ENCODE peak calls at places on chromosomes 13 and 19, in five cellular contexts. P, J, I, H and K are unnamed samples. For H3K9me3, the result is how much of the 10 kb centered on the place peaks cover.

GRCh38 chr13:41470187-41470586 is 12.8 kb downstream of the RGCC start:
- DNase-seq in P (no peak), J (no peak), I (no peak), H (no peak), K (no peak)

GRCh38 chr13:30805603-30806011 is 70.3 kb downstream of the ALOX5AP start:
- DNase-seq in P (no peak), J (peak), I (peak), H (no peak), K (no peak)

GRCh38 chr19:30824809-30825208 is 452.6 kb downstream of the ZNF536 start:
- DNase-seq in P (no peak), J (no peak), I (no peak), H (no peak), K (no peak)

GRCh38 chr13:99803141-99803540 is 168.4 kb downstream of the ZIC5 start:
- DNase-seq in P (no peak), J (no peak), I (no peak), H (no peak), K (no peak)

GRCh38 chr19:9507285-9507684 is 8.9 kb upstream of the ZNF560 start:
- DNase-seq in P (no peak), J (no peak), I (no peak), H (no peak), K (no peak)

GRCh38 chr13:25771208-25771607 is 280.6 kb downstream of the SHISA2 start:
- DNase-seq in P (no peak), J (peak), I (no peak), H (no peak), K (no peak)

GRCh38 chr19:50890422-50891252 is 17.4 kb downstream of the KLK2 start:
- DNase-seq in P (no peak), J (peak), I (peak), H (peak), K (no peak)

GRCh38 chr13:102768914-102769313 is 4.7 kb downstream of the TEX30 start:
- DNase-seq in P (no peak), J (no peak), I (no peak), H (no peak), K (no peak)

GRCh38 chr19:45442927-45443461 is 19.3 kb upstream of the ERCC1 start:
- DNase-seq in P (peak), J (no peak), I (peak), H (peak), K (no peak)

GRCh38 chr19:41810301-41810700 is 13.9 kb downstream of the CEACAM3 start:
- DNase-seq in P (no peak), J (no peak), I (no peak), H (no peak), K (no peak)

GRCh38 chr19:40217027-40217810 is 965 bp downstream of the TTC9B start:
- DNase-seq in P (peak), J (peak), I (no peak), H (peak), K (no peak)

GRCh38 chr19:17680235-17680722 is 7.9 kb downstream of the UNC13A start:
- DNase-seq in P (peak), J (peak), I (peak), H (peak), K (no peak)

GRCh38 chr19:8045872-8046568 is 6.5 kb upstream of the CCL25 start:
- DNase-seq in P (no peak), J (no peak), I (no peak), H (no peak), K (no peak)

GRCh38 chr13:27004389-27004788 is 167.2 kb downstream of the USP12 start:
- DNase-seq in P (no peak), J (no peak), I (peak), H (no peak), K (no peak)

GRCh38 chr19:48196933-48197665 is 26.6 kb downstream of the ZSWIM9 start:
- DNase-seq in P (peak), J (no peak), I (no peak), H (no peak), K (no peak)

GRCh38 chr13:41533676-41534075 is 76.3 kb downstream of the RGCC start:
- DNase-seq in P (no peak), J (no peak), I (no peak), H (peak), K (no peak)

GRCh38 chr19:34962945-34963530 is 991 bp downstream of the ZNF792 start:
- DNase-seq in P (peak), J (peak), I (peak), H (peak), K (no peak)

GRCh38 chr13:90686438-90686837 is 661.0 kb upstream of the MIR17HG start:
- DNase-seq in P (no peak), J (peak), I (peak), H (peak), K (no peak)

GRCh38 chr13:21853779-21854178 is 182.9 kb downstream of the FGF9 start:
- DNase-seq in P (no peak), J (no peak), I (no peak), H (no peak), K (no peak)

GRCh38 chr19:3129112-3129511 is 6.7 kb upstream of the GNA15 start:
- DNase-seq in P (no peak), J (peak), I (peak), H (peak), K (no peak)

GRCh38 chr13:94956407-94957110 is 244.2 kb upstream of the SOX21 start:
- DNase-seq in P (no peak), J (no peak), I (no peak), H (no peak), K (no peak)

GRCh38 chr19:49920624-49921363 is 8.2 kb upstream of the ATF5 start:
- DNase-seq in P (no peak), J (no peak), I (no peak), H (no peak), K (no peak)

GRCh38 chr19:4066682-4067395 is at the start of gene ZBTB7A:
- DNase-seq in P (peak), J (peak), I (peak), H (peak), K (peak)

GRCh38 chr19:18683109-18683954 is at the start of gene CRTC1:
- DNase-seq in P (peak), J (peak), I (peak), H (peak), K (peak)

GRCh38 chr19:18684642-18684993 is 1.1 kb downstream of the CRTC1 start:
- DNase-seq in P (no peak), J (no peak), I (no peak), H (no peak), K (no peak)

GRCh38 chr19:18683955-18684641 is 618 bp downstream of the CRTC1 start:
- DNase-seq in P (no peak), J (no peak), I (no peak), H (no peak), K (peak)

GRCh38 chr19:18685597-18686164 is 2.2 kb downstream of the CRTC1 start:
- DNase-seq in P (no peak), J (no peak), I (peak), H (peak), K (no peak)

DNA sequence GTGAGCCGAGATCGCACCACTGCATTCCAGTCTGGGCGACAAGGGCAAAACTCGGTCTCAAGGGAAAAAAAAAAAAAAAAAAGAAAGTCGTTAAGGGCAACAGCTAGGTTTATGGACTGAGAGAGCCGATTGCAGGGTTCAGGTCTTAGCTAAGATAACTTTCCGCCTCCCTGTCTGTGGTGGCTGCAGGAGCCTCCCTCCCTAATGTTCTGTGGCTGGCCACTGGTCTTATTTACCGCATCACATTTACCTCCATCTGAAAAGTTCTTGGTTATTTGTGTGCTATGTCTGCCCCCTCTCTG is 722 bp upstream of the CRTC1 start:
- DNase-seq in P (no peak), J (no peak), I (no peak), H (no peak), K (no peak)
- H2AFZ ChIP-seq in P (peak), J (peak), I (peak), H (peak), K (peak)

DNA sequence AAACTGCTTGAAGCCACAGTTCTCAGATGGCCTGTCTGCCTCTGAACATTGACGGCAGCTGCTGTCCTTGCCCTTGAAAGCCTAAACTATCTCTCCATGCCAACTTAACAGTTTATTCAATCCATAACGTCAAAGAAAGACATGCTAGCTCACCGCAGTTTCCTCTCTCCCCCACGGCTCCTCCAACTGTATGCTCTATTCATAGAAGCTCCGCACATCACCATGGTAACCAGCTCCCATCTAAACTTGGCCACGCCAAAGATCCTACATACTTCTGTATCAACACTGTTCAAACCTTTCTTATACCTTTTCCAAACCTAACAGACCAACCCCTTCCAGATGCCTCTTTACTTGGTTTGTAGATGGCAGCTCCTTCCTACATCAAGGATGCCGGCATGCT is 48.6 kb downstream of the ZNF91 start:
- DNase-seq in P (no peak), J (no peak), I (no peak), H (no peak), K (no peak)
- H3K9me3 ChIP-seq in P (under half), J (half or more), I (half or more), H (under half), K (under half)

GRCh38 chr19:55165952-55166529 is 372 bp downstream of the DNAAF3 start:
- DNase-seq in P (peak), J (peak), I (peak), H (peak), K (peak)
- H2AFZ ChIP-seq in P (peak), J (peak), I (peak), H (peak), K (peak)

GRCh38 chr19:44313231-44313630 is 8.4 kb upstream of the ZNF235 start:
- DNase-seq in P (no peak), J (no peak), I (no peak), H (no peak), K (no peak)

GRCh38 chr19:44315883-44316282 is 11.1 kb upstream of the ZNF235 start:
- DNase-seq in P (no peak), J (no peak), I (no peak), H (no peak), K (no peak)
- H3K9me3 ChIP-seq in P (under half), J (under half), I (under half), H (under half), K (under half)